ENCODE peak calls at places on chromosomes 7 and 10, in six cellular contexts. Q is bronchial epithelial cell, O is astrocyte, V is AG04450, S is fibroblast of mammary gland, U is neural progenitor cell. G is an unnamed sample.
A peak's percentile ranks its signal among the peaks of the same experiment; 100 is the strongest.

GRCh38 chr10:81116990-81117389 is 579.3 kb downstream of the SH2D4B start:
- DNase-seq in V (no peak), O (no peak), Q (peak; percentile 7), S (no peak), U (no peak), G (no peak)

GRCh38 chr7:39386718-39387117 is 179.5 kb upstream of the YAE1 start:
- DNase-seq in O (no peak), U (no peak), S (no peak), V (no peak), Q (no peak), G (no peak)

GRCh38 chr10:12663863-12664262 is 314.5 kb downstream of the CAMK1D start:
- DNase-seq in U (no peak), O (no peak), V (no peak), Q (peak; percentile 13), S (no peak), G (no peak)

GRCh38 chr10:7998831-7999230 is 55.7 kb upstream of the GATA3 start:
- DNase-seq in O (no peak), Q (peak; percentile 41), S (no peak), U (no peak), V (no peak), G (no peak)

GRCh38 chr7:145860809-145861208 is 255.8 kb upstream of the CNTNAP2 start:
- DNase-seq in Q (no peak), S (no peak), V (no peak), O (no peak), U (no peak), G (no peak)

GRCh38 chr10:97718659-97719142 is 5.2 kb downstream of the MARVELD1 start:
- DNase-seq in U (peak; percentile 48), Q (peak; percentile 99), V (no peak), O (no peak), S (peak; percentile 56), G (no peak)

GRCh38 chr7:91383186-91383585 is 119.0 kb downstream of the FZD1 start:
- DNase-seq in V (peak; percentile 63), U (no peak), S (peak; percentile 25), O (peak; percentile 71), Q (no peak), G (peak; percentile 7)

GRCh38 chr10:129274928-129275474 is 192.0 kb upstream of the MGMT start:
- DNase-seq in S (no peak), Q (no peak), U (peak; percentile 39), O (no peak), V (no peak), G (no peak)

GRCh38 chr7:75639893-75640600 is 98.7 kb downstream of the HIP1 start:
- DNase-seq in S (no peak), U (no peak), V (no peak), Q (no peak), O (no peak), G (no peak)

GRCh38 chr10:77532068-77532467 is 105.5 kb downstream of the KCNMA1 start:
- DNase-seq in U (no peak), Q (peak; percentile 75), V (peak; percentile 68), O (peak; percentile 82), S (peak; percentile 79), G (no peak)

GRCh38 chr7:90666186-90666585 is 70.1 kb downstream of the CDK14 start:
- DNase-seq in U (no peak), O (no peak), V (peak; percentile 32), Q (no peak), S (peak; percentile 82), G (no peak)

GRCh38 chr7:85184599-85185354 is 2.1 kb downstream of the SEMA3D start:
- DNase-seq in V (no peak), O (peak; percentile 36), Q (no peak), U (peak; percentile 71), S (peak; percentile 28), G (peak; percentile 44)
- H3K4me3 ChIP-seq in V (peak overlapping the region; percentile 80), O (peak overlapping the region; percentile 81), Q (no peak overlapping the region), U (peak overlapping the region; percentile 82), S (peak overlapping the region; percentile 73), G (peak overlapping the region; percentile 95)

GRCh38 chr10:111515264-111515663 is 438.4 kb downstream of the ADRA2A start:
- DNase-seq in U (no peak), S (no peak), O (no peak), V (no peak), Q (no peak), G (no peak)
- TF ChIP-seq CTCF in U (no peak), S (no peak), O (no peak), V (no peak), Q (no peak), G (no peak)

GRCh38 chr10:61628875-61629513 is 33.7 kb upstream of the CABCOCO1 start:
- DNase-seq in O (peak; percentile 97), Q (peak; percentile 99), U (no peak), V (peak; percentile 87), S (peak; percentile 97), G (peak; percentile 78)
- H3K4me3 ChIP-seq in O (peak overlapping the region; percentile 12), Q (no peak overlapping the region), U (no peak overlapping the region), V (no peak overlapping the region), S (no peak overlapping the region), G (no peak overlapping the region)

DNA sequence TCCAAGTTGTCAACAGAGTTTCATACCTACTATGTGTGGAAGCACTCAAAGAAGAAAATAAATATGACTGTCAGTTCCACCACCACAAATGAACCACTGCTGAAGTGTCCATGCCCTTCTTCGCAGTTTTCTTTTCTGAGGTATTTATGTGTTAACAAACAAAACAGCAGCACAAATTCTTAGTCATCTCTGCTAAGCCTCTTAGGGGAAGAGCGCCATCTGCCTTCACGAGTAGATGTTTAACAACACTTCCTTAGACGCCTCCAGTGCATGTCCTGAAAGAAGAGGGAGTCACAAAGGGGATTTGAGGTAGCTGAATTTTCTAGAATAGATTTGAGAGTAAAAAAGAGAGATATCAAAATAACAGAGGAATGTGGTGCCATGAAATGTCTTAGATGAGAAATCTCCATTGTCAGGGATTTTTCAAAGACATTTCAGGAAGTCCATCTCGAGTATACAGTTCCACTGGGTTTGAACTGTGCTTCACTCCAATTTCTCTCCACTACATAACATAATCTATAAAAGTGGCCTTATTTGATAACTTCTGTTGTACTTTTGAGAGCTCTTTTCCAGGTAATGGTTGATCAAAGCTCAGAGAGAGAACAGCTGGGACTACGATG is 775.3 kb upstream of the POM121L12 start:
- DNase-seq in U (peak; percentile 72), Q (no peak), O (no peak), S (no peak), V (no peak), G (no peak)
- TF ChIP-seq CTCF in U (peak; percentile 62), Q (no peak), O (no peak), S (no peak), V (no peak), G (no peak)